ENCODE peak calls at places on chromosomes 11 and 22, in seven cellular contexts. N is stomach, F is A549, C is endothelial cell of umbilical vein, H is HCT116, Z is ovary, I is NB4. P is an unnamed sample.

GRCh38 chr11:126414615-126415014 is 59.1 kb downstream of the ST3GAL4 start:
- DNase-seq in N (no peak), F (no peak), C (no peak), H (no peak), Z (no peak), I (no peak), P (no peak)

GRCh38 chr11:16857186-16857585 is 118.7 kb downstream of the C11orf58 start:
- DNase-seq in N (no peak), F (no peak), C (no peak), H (no peak), Z (no peak), I (no peak), P (peak; percentile 94)

GRCh38 chr22:42991010-42991651 is 23.8 kb downstream of the PACSIN2 start:
- DNase-seq in N (no peak), F (no peak), C (no peak), H (no peak), Z (no peak), I (peak; percentile 57), P (no peak)

GRCh38 chr11:134528453-134528852 is 116.4 kb upstream of the B3GAT1 start:
- DNase-seq in N (no peak), F (no peak), C (no peak), H (no peak), Z (no peak), I (no peak), P (no peak)

GRCh38 chr11:58770627-58771457 is 39.1 kb upstream of the GLYAT start:
- DNase-seq in N (no peak), F (no peak), C (no peak), H (peak; percentile 67), Z (no peak), I (no peak), P (peak; percentile 90)

GRCh38 chr22:49218142-49218541 is 609.5 kb downstream of the BRD1 start:
- DNase-seq in N (no peak), F (no peak), C (no peak), H (no peak), Z (no peak), I (no peak), P (no peak)

GRCh38 chr11:118294053-118294452 is 10.5 kb upstream of the CD3E start:
- DNase-seq in N (no peak), F (no peak), C (no peak), H (no peak), Z (no peak), I (no peak), P (no peak)

GRCh38 chr22:31647516-31647915 is 14.5 kb downstream of the PISD start:
- DNase-seq in N (no peak), F (no peak), C (peak; percentile 71), H (no peak), Z (no peak), I (no peak), P (no peak)

GRCh38 chr11:117583063-117583801 is 213.8 kb downstream of the DSCAML1 start:
- DNase-seq in N (no peak), F (no peak), C (no peak), H (no peak), Z (no peak), I (no peak), P (no peak)

GRCh38 chr11:10398525-10398924 is 56.5 kb upstream of the AMPD3 start:
- DNase-seq in N (no peak), F (no peak), C (no peak), H (no peak), Z (no peak), I (peak; percentile 67), P (no peak)

GRCh38 chr11:73205666-73206343 is 12.3 kb upstream of the P2RY2 start:
- DNase-seq in N (no peak), F (no peak), C (no peak), H (no peak), Z (no peak), I (peak; percentile 97), P (no peak)

GRCh38 chr22:46563381-46564083 is 26.1 kb upstream of the CELSR1 start:
- DNase-seq in N (peak; percentile 88), F (peak; percentile 71), C (peak; percentile 48), H (peak; percentile 57), Z (peak; percentile 48), I (peak; percentile 93), P (peak; percentile 73)

GRCh38 chr11:110297726-110298297 is 1.4 kb upstream of the RDX start:
- DNase-seq in N (no peak), F (no peak), C (no peak), H (no peak), Z (no peak), I (peak; percentile 15), P (peak; percentile 40)

GRCh38 chr11:47941907-47942558 is 38.3 kb upstream of the PTPRJ start:
- DNase-seq in N (no peak), F (no peak), C (no peak), H (no peak), Z (no peak), I (peak; percentile 77), P (peak; percentile 19)

GRCh38 chr22:45864959-45865496 is 111.9 kb downstream of the WNT7B start:
- DNase-seq in N (peak; percentile 13), F (no peak), C (no peak), H (no peak), Z (no peak), I (no peak), P (no peak)

GRCh38 chr11:12201016-12201985 is 90.9 kb downstream of the MICAL2 start:
- DNase-seq in N (no peak), F (no peak), C (peak; percentile 99), H (no peak), Z (no peak), I (peak; percentile 27), P (peak; percentile 93)

GRCh38 chr11:114161486-114162250 is 102.2 kb downstream of the ZBTB16 start:
- DNase-seq in N (no peak), F (no peak), C (no peak), H (no peak), Z (no peak), I (no peak), P (peak; percentile 22)

GRCh38 chr11:114160884-114161283 is 101.4 kb downstream of the ZBTB16 start:
- DNase-seq in N (no peak), F (no peak), C (no peak), H (no peak), Z (no peak), I (no peak), P (no peak)

GRCh38 chr11:114159320-114159719 is 99.8 kb downstream of the ZBTB16 start:
- DNase-seq in N (no peak), F (no peak), C (peak; percentile 64), H (no peak), Z (no peak), I (no peak), P (peak; percentile 37)

GRCh38 chr11:114158886-114159285 is 99.4 kb downstream of the ZBTB16 start:
- DNase-seq in N (no peak), F (no peak), C (no peak), H (no peak), Z (no peak), I (no peak), P (no peak)

DNA sequence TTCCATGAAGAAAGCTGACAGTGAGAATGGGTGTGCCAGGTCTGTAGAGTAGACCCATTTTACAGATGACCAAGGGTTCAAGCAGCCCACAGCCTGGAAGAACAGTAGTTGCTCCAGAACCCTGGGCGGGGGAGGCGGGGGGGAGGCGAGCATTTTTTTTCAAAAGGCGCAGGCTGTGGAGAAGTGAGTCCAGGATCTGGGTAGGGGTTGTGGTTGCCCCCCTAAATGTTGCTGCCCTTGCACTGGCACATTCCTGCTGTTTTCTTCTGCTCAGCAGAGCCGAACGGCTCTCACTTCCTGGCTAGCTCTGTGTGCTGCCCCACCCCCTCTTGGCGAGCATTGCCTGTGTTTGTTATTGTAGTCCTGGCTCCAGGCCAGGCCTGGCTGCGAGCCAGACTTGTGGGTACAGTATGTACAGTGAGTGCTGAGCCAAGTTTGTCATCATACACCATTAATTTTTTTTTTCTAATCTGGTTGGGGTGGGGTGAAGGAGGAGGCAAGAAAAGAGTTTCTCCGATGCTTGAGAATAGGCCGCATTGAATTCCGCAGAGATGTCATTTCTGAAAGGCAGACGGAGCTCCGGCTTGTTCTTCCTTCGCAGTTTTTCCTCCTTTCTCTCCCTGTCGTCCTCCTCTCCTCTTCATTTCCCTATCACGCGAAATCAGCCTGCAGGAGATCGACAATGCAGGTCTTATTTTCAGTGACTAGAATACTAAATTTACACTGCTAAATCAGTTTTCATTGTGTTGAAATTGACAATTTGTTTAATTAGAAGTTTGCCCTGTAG is 100.5 kb downstream of the ZBTB16 start:
- DNase-seq in N (peak; percentile 100), F (peak; percentile 18), C (peak; percentile 99), H (peak; percentile 68), Z (peak; percentile 99), I (peak; percentile 76), P (peak; percentile 97)
- TF ChIP-seq POLR2A in N (peak; percentile 58), F (no peak), C (peak; percentile 73), H (no peak), Z (peak; percentile 29), I (no peak), P (peak; percentile 65)

GRCh38 chr22:19429950-19430889 is 1.3 kb downstream of the HIRA start:
- DNase-seq in N (peak; percentile 40), F (no peak), C (peak; percentile 16), H (no peak), Z (no peak), I (peak; percentile 88), P (peak; percentile 93)

GRCh38 chr22:19434829-19435580 is 2.7 kb downstream of the MRPL40 start:
- DNase-seq in N (no peak), F (no peak), C (no peak), H (no peak), Z (no peak), I (no peak), P (no peak)

GRCh38 chr22:19430890-19431541 is 517 bp downstream of the HIRA start:
- DNase-seq in N (peak; percentile 65), F (peak; percentile 11), C (peak; percentile 29), H (no peak), Z (peak; percentile 27), I (peak; percentile 60), P (peak; percentile 82)

GRCh38 chr22:19431641-19432091 is at the start of gene HIRA:
- DNase-seq in N (peak; percentile 84), F (peak; percentile 44), C (peak; percentile 73), H (peak; percentile 53), Z (peak; percentile 70), I (peak; percentile 88), P (peak; percentile 92)

GRCh38 chr22:19432092-19432844 is at the start of gene MRPL40:
- DNase-seq in N (peak; percentile 94), F (peak; percentile 72), C (peak; percentile 94), H (peak; percentile 85), Z (peak; percentile 90), I (peak; percentile 97), P (peak; percentile 97)
- TF ChIP-seq POLR2A in N (no peak), F (peak; percentile 82), C (peak; percentile 95), H (peak; percentile 97), Z (peak; percentile 91), I (peak; percentile 84), P (peak; percentile 99)

DNA sequence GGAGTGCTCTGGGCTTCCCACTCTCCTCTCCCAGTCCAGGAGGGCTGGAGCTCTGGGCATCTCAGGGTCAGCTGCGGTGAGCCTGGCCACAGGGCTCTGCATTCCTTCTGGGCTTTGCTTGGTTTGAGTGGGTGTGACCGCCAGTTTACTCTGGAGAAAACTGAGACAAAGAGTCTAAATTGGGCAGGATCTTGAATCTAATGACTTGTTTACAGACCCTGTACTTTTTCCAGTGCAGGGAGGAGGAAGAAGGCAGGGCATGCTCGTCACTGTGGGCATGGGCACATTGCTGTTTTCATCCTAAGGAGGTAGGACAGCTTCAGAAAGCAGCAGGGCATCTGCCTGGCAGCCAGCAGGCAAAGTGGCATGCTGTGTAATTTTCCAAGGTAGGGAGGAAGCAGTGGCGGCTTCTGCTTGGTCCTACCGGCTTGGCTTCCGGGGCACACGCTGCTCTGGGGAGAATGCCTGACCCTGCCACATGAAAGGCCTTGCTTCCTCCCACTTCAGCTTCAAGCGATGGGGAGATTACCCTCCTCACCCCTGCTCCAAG is 22.9 kb downstream of the FLI1 start:
- DNase-seq in N (no peak), F (no peak), C (peak; percentile 60), H (no peak), Z (no peak), I (no peak), P (no peak)
- TF ChIP-seq POLR2A in N (no peak), F (no peak), C (no peak), H (no peak), Z (no peak), I (no peak), P (no peak)

GRCh38 chr11:6319879-6320410 is 356 bp downstream of the CAVIN3 start:
- DNase-seq in N (peak; percentile 86), F (peak; percentile 83), C (peak; percentile 79), H (peak; percentile 76), Z (peak; percentile 89), I (no peak), P (peak; percentile 32)
- TF ChIP-seq POLR2A in N (peak; percentile 25), F (no peak), C (peak; percentile 93), H (peak; percentile 71), Z (no peak), I (no peak), P (no peak)

P was measured in erythroblast.